ENCODE peak calls at places on chromosomes 3 and 15, in nine cellular contexts. E, A, T, P, F, R, H, M and C are unnamed samples.

GRCh38 chr3:159669024-159669476 is 319.6 kb upstream of the IL12A start:
- DNase-seq in R (no peak), P (peak), H (no peak), M (no peak), E (no peak), F (peak), A (no peak), T (no peak), C (no peak)

GRCh38 chr3:102796856-102797255 is 362.0 kb downstream of the ZPLD1 start:
- DNase-seq in F (no peak), T (no peak), A (no peak), P (no peak), M (no peak), H (no peak), E (no peak), R (no peak), C (no peak)

GRCh38 chr3:168047190-168047795 is 48.4 kb downstream of the GOLIM4 start:
- DNase-seq in R (no peak), E (no peak), A (peak), P (peak), H (no peak), T (peak), M (no peak), F (peak), C (no peak)

GRCh38 chr3:132730891-132731580 is 8.8 kb upstream of the NPHP3 start:
- DNase-seq in P (peak), T (peak), R (no peak), F (no peak), E (no peak), A (no peak), M (no peak), H (no peak), C (no peak)

GRCh38 chr3:128563439-128563838 is 70.4 kb upstream of the GATA2 start:
- DNase-seq in M (no peak), T (no peak), R (no peak), P (no peak), A (no peak), F (no peak), E (no peak), H (no peak), C (no peak)

GRCh38 chr15:69829974-69830373 is 267.7 kb downstream of the TLE3 start:
- DNase-seq in P (no peak), R (no peak), T (no peak), F (no peak), H (no peak), A (no peak), M (no peak), E (no peak), C (no peak)

GRCh38 chr15:60004846-60005351 is 788 bp downstream of the FOXB1 start:
- DNase-seq in E (no peak), R (no peak), P (no peak), T (peak), M (no peak), F (no peak), H (no peak), A (no peak), C (no peak)

GRCh38 chr3:160929595-160929994 is 173.6 kb downstream of the PPM1L start:
- DNase-seq in M (peak), T (no peak), E (no peak), R (no peak), H (no peak), P (no peak), F (no peak), A (no peak), C (peak)

GRCh38 chr15:66231421-66232266 is 21.9 kb downstream of the MEGF11 start:
- DNase-seq in F (no peak), R (no peak), T (peak), A (no peak), E (no peak), P (no peak), H (no peak), M (no peak), C (no peak)

GRCh38 chr15:64681424-64682024 is 93.9 kb downstream of the RBPMS2 start:
- DNase-seq in H (no peak), A (peak), P (peak), R (no peak), F (peak), M (no peak), E (no peak), T (peak), C (no peak)

GRCh38 chr15:60573936-60574335 is 95.0 kb upstream of the ICE2 start:
- DNase-seq in M (no peak), R (no peak), F (no peak), H (no peak), E (no peak), T (no peak), A (no peak), P (no peak), C (no peak)

GRCh38 chr3:146159037-146159436 is 1.9 kb downstream of the PLOD2 start:
- DNase-seq in T (no peak), M (no peak), P (no peak), F (no peak), A (no peak), R (no peak), H (no peak), E (no peak), C (no peak)

GRCh38 chr3:179016979-179017670 is 54.5 kb downstream of the ZMAT3 start:
- DNase-seq in F (no peak), A (no peak), T (no peak), P (no peak), R (no peak), M (no peak), E (no peak), H (no peak), C (no peak)

GRCh38 chr3:31240466-31240865 is 292.3 kb upstream of the STT3B start:
- DNase-seq in E (no peak), T (no peak), F (no peak), H (no peak), M (no peak), R (no peak), A (no peak), P (no peak), C (no peak)

GRCh38 chr3:97823503-97824004 is 1.7 kb downstream of the CRYBG3 start:
- DNase-seq in P (no peak), A (no peak), E (no peak), T (no peak), H (no peak), F (no peak), R (no peak), M (peak), C (no peak)

GRCh38 chr3:32937331-32937730 is 14.1 kb upstream of the CCR4 start:
- DNase-seq in H (no peak), R (no peak), T (no peak), A (no peak), M (no peak), F (no peak), P (no peak), E (no peak), C (no peak)

GRCh38 chr15:73426458-73426994 is 16.4 kb upstream of the REC114 start:
- DNase-seq in R (no peak), M (no peak), A (no peak), T (no peak), P (no peak), F (no peak), H (no peak), E (no peak), C (no peak)

GRCh38 chr3:13829311-13829710 is 50.6 kb downstream of the WNT7A start:
- DNase-seq in H (no peak), P (no peak), F (no peak), M (no peak), A (no peak), R (no peak), E (no peak), T (no peak), C (peak)

GRCh38 chr3:62051506-62051905 is 321.8 kb downstream of the FEZF2 start:
- DNase-seq in E (no peak), R (no peak), H (no peak), T (no peak), A (no peak), M (peak), P (peak), F (peak), C (peak)

GRCh38 chr3:171187706-171188290 is 161.3 kb upstream of the SLC2A2 start:
- DNase-seq in T (peak), F (no peak), R (no peak), M (no peak), P (peak), H (no peak), E (no peak), A (no peak), C (no peak)

GRCh38 chr3:44045476-44046275 is 196.0 kb upstream of the TOPAZ1 start:
- DNase-seq in P (no peak), M (no peak), H (no peak), A (no peak), R (no peak), F (peak), E (no peak), T (no peak), C (no peak)

GRCh38 chr3:35789039-35789438 is 149.7 kb downstream of the ARPP21 start:
- DNase-seq in E (no peak), P (no peak), H (no peak), A (no peak), R (no peak), F (no peak), M (no peak), T (no peak), C (no peak)

GRCh38 chr3:72535789-72536188 is 312.5 kb downstream of the SHQ1 start:
- DNase-seq in R (no peak), E (no peak), H (no peak), P (no peak), A (no peak), F (no peak), M (no peak), T (no peak), C (no peak)

GRCh38 chr15:76381366-76381765 is 44.8 kb downstream of the ISL2 start:
- DNase-seq in A (no peak), R (no peak), E (no peak), M (no peak), H (no peak), P (no peak), F (no peak), T (no peak), C (no peak)

GRCh38 chr15:79212589-79213139 is 69.9 kb upstream of the ANKRD34C start:
- DNase-seq in E (no peak), P (peak), T (peak), R (no peak), H (no peak), F (no peak), M (no peak), A (no peak), C (no peak)

GRCh38 chr3:55143928-55144671 is 216.2 kb upstream of the LRTM1 start:
- DNase-seq in F (peak), H (no peak), E (no peak), T (no peak), A (no peak), P (no peak), R (no peak), M (no peak), C (no peak)

GRCh38 chr3:23035927-23036640 is 167.0 kb upstream of the UBE2E2 start:
- DNase-seq in R (no peak), H (no peak), E (no peak), A (no peak), P (no peak), F (no peak), M (no peak), T (peak), C (peak)

GRCh38 chr3:9617736-9618135 is 31.6 kb upstream of the MTMR14 start:
- DNase-seq in A (no peak), R (no peak), H (no peak), T (no peak), E (no peak), F (no peak), P (no peak), M (no peak), C (no peak)

GRCh38 chr3:6504385-6504784 is 356.5 kb upstream of the GRM7 start:
- DNase-seq in R (no peak), T (no peak), E (no peak), F (no peak), H (no peak), P (no peak), A (no peak), M (no peak), C (no peak)

GRCh38 chr3:133629146-133629545 is 32.6 kb downstream of the TOPBP1 start:
- DNase-seq in R (no peak), E (no peak), F (no peak), M (no peak), H (no peak), P (no peak), A (no peak), T (no peak), C (no peak)

GRCh38 chr15:63752075-63752684 is 81.6 kb downstream of the HERC1 start:
- DNase-seq in M (no peak), H (no peak), F (peak), A (peak), E (no peak), R (peak), T (no peak), P (peak), C (no peak)

GRCh38 chr15:49628379-49628778 is 7.5 kb downstream of the DTWD1 start:
- DNase-seq in M (no peak), T (no peak), E (no peak), A (no peak), H (no peak), R (no peak), F (no peak), P (no peak), C (no peak)

GRCh38 chr3:9703736-9704342 is at the start of gene CPNE9:
- DNase-seq in E (no peak), T (no peak), M (no peak), H (no peak), F (no peak), R (no peak), A (no peak), P (peak), C (no peak)

GRCh38 chr15:78177447-78177873 is 28.3 kb downstream of the IDH3A start:
- DNase-seq in M (peak), T (peak), E (no peak), R (no peak), P (peak), F (no peak), H (peak), A (peak), C (no peak)

GRCh38 chr3:58266577-58266976 is 29.0 kb downstream of the ABHD6 start:
- DNase-seq in F (no peak), E (no peak), M (no peak), R (no peak), H (no peak), A (no peak), T (no peak), P (no peak), C (no peak)

GRCh38 chr15:37536967-37537624 is 397.3 kb upstream of the TMCO5A start:
- DNase-seq in E (no peak), F (peak), M (no peak), T (no peak), A (no peak), H (no peak), P (no peak), R (no peak), C (no peak)

GRCh38 chr15:26294062-26294689 is 431.0 kb upstream of the ATP10A start:
- DNase-seq in A (no peak), E (no peak), P (peak), R (no peak), T (peak), H (no peak), F (no peak), M (peak), C (peak)

GRCh38 chr3:41464401-41464800 is 265.1 kb downstream of the CTNNB1 start:
- DNase-seq in E (no peak), T (no peak), A (no peak), F (no peak), P (no peak), M (no peak), R (no peak), H (no peak), C (no peak)